ENCODE peak calls at places on chromosomes 5 and 9, in nine cellular contexts. O, W, E, M, I, J, G, U and L are unnamed samples.

GRCh38 chr5:80712914-80713313 is 58.1 kb upstream of the DHFR start:
- DNase-seq in O (no peak), W (no peak), E (peak; percentile 13), M (no peak), I (no peak), J (no peak), G (no peak), U (no peak), L (no peak)

GRCh38 chr5:128842241-128842640 is 123.0 kb upstream of the SLC27A6 start:
- DNase-seq in O (no peak), W (no peak), E (no peak), M (no peak), I (no peak), J (no peak), G (no peak), U (no peak), L (no peak)

GRCh38 chr9:124349675-124350484 is 65.4 kb downstream of the PSMB7 start:
- DNase-seq in O (no peak), W (peak; percentile 30), E (no peak), M (no peak), I (no peak), J (no peak), G (no peak), U (no peak), L (no peak)

GRCh38 chr5:176547811-176548210 is 1.3 kb upstream of the CDHR2 start:
- DNase-seq in O (peak; percentile 83), W (no peak), E (no peak), M (no peak), I (no peak), J (peak; percentile 80), G (no peak), U (no peak), L (no peak)

GRCh38 chr5:97009212-97009898 is 73.5 kb downstream of the LNPEP start:
- DNase-seq in O (no peak), W (no peak), E (no peak), M (no peak), I (no peak), J (no peak), G (no peak), U (peak; percentile 26), L (no peak)

GRCh38 chr9:105890046-105890822 is 195.9 kb downstream of the TMEM38B start:
- DNase-seq in O (no peak), W (no peak), E (peak; percentile 54), M (no peak), I (no peak), J (no peak), G (no peak), U (no peak), L (no peak)

GRCh38 chr9:76621011-76621410 is 143.2 kb upstream of the PCA3 start:
- DNase-seq in O (no peak), W (no peak), E (no peak), M (no peak), I (no peak), J (no peak), G (no peak), U (no peak), L (no peak)

GRCh38 chr5:3833566-3833965 is 237.9 kb downstream of the IRX1 start:
- DNase-seq in O (no peak), W (no peak), E (no peak), M (no peak), I (no peak), J (no peak), G (no peak), U (no peak), L (no peak)

GRCh38 chr9:16591092-16591491 is 279.4 kb downstream of the BNC2 start:
- DNase-seq in O (no peak), W (no peak), E (no peak), M (no peak), I (no peak), J (no peak), G (no peak), U (no peak), L (no peak)

GRCh38 chr5:145975001-145975360 is 38.6 kb downstream of the SH3RF2 start:
- DNase-seq in O (no peak), W (no peak), E (no peak), M (peak; percentile 13), I (no peak), J (no peak), G (no peak), U (no peak), L (no peak)

GRCh38 chr9:105858877-105859276 is 164.5 kb downstream of the TMEM38B start:
- DNase-seq in O (no peak), W (no peak), E (no peak), M (no peak), I (no peak), J (no peak), G (no peak), U (no peak), L (no peak)

GRCh38 chr5:73626814-73627313 is 868 bp downstream of the ARHGEF28 start:
- DNase-seq in O (no peak), W (peak; percentile 37), E (no peak), M (no peak), I (no peak), J (no peak), G (no peak), U (no peak), L (no peak)
- H3K4me3 ChIP-seq in O (peak overlapping the region; percentile 67), W (peak overlapping the region; percentile 64), E (peak overlapping the region; percentile 75), M (peak overlapping the region; percentile 96), I (peak overlapping the region; percentile 57), J (no peak overlapping the region), G (peak overlapping the region; percentile 93), U (no peak overlapping the region), L (peak overlapping the region; percentile 80)

GRCh38 chr5:64592942-64593341 is 87.1 kb downstream of the RGS7BP start:
- DNase-seq in O (no peak), W (no peak), E (no peak), M (no peak), I (no peak), J (no peak), G (no peak), U (no peak), L (no peak)

GRCh38 chr5:64599226-64599625 is 91.1 kb upstream of the SHISAL2B start:
- DNase-seq in O (no peak), W (no peak), E (no peak), M (no peak), I (no peak), J (no peak), G (no peak), U (no peak), L (no peak)

GRCh38 chr5:64595519-64595855 is 89.7 kb downstream of the RGS7BP start:
- DNase-seq in O (no peak), W (no peak), E (no peak), M (no peak), I (no peak), J (no peak), G (no peak), U (no peak), L (no peak)

GRCh38 chr5:64594025-64594424 is 88.2 kb downstream of the RGS7BP start:
- DNase-seq in O (no peak), W (no peak), E (no peak), M (no peak), I (no peak), J (no peak), G (no peak), U (no peak), L (no peak)

GRCh38 chr5:64594601-64595518 is 89.0 kb downstream of the RGS7BP start:
- DNase-seq in O (no peak), W (peak; percentile 39), E (no peak), M (peak; percentile 13), I (no peak), J (no peak), G (peak; percentile 27), U (no peak), L (peak; percentile 75)
- H3K4me3 ChIP-seq in O (no peak overlapping the region), W (no peak overlapping the region), E (no peak overlapping the region), M (no peak overlapping the region), I (no peak overlapping the region), J (no peak overlapping the region), G (no peak overlapping the region), U (no peak overlapping the region), L (no peak overlapping the region)

DNA sequence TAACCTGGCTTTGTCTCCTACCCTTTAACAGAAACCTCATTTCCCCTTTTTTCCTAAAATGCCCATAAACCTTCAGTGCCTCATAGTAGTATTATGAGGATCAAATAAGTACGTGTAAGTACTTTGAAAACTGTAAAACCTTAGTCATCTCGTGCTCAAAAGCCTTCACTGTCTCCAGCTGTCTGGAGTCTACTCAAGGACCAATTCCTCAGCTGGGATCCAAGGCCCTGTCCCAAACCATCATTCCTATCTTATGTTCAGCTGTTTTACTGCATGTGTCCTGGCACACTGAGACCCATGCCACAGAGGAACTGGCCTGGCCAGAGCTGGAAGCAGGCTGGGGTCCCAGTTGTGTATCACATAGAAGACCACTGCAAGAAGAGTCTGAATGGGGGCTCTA is 15.9 kb downstream of the ADAMTSL1 start:
- DNase-seq in O (no peak), W (no peak), E (peak; percentile 74), M (no peak), I (no peak), J (no peak), G (no peak), U (no peak), L (no peak)
- H3K4me3 ChIP-seq in O (no peak overlapping the region), W (no peak overlapping the region), E (no peak overlapping the region), M (no peak overlapping the region), I (no peak overlapping the region), J (no peak overlapping the region), G (no peak overlapping the region), U (no peak overlapping the region), L (no peak overlapping the region)

GRCh38 chr5:34043099-34043876 is at the start of gene C1QTNF3:
- DNase-seq in O (no peak), W (peak; percentile 40), E (peak; percentile 45), M (no peak), I (no peak), J (no peak), G (no peak), U (no peak), L (no peak)

GRCh38 chr5:34039398-34040157 is 3.4 kb downstream of the C1QTNF3 start:
- DNase-seq in O (no peak), W (no peak), E (no peak), M (no peak), I (no peak), J (no peak), G (no peak), U (no peak), L (no peak)

GRCh38 chr5:34042302-34042701 is 711 bp downstream of the C1QTNF3 start:
- DNase-seq in O (no peak), W (no peak), E (no peak), M (peak; percentile 47), I (no peak), J (no peak), G (no peak), U (no peak), L (no peak)

GRCh38 chr5:34040411-34040810 is 2.6 kb downstream of the C1QTNF3 start:
- DNase-seq in O (no peak), W (no peak), E (no peak), M (no peak), I (no peak), J (no peak), G (no peak), U (no peak), L (no peak)

DNA sequence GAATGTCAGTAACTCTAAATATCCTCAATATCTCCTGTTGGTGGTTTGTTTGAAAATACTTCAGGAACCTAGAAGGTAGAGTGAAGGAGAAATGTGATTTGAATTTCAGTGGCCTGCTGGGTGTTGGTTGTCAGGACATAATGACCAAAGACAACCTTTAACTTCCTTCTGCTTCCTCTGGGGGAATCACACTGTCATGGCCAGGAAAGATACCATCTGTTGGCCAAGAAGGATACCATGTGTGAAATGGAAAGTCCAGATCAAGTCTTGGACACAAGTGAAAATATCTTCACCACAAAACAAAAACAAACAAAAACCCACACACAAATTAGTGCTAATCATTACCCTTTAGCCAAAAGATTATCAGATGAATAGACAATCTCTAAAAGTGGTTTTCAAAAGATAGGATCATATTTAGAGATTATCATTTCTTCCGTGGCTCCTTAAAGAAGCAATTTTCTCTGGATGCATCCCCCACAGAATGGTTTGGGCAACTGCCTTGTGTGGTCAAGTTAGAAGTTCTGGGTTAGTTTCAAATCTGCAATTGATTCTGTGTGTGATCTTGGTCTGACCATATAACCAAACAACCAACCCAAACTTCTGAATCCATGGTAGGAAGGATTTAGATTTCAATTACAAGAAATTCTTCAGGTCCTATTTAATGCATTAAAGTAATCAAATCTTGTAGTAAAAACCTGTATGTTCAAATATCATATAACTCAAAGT is 1.6 kb downstream of the C1QTNF3 start:
- DNase-seq in O (no peak), W (no peak), E (no peak), M (no peak), I (no peak), J (no peak), G (no peak), U (no peak), L (no peak)
- H3K4me3 ChIP-seq in O (no peak overlapping the region), W (no peak overlapping the region), E (no peak overlapping the region), M (no peak overlapping the region), I (no peak overlapping the region), J (no peak overlapping the region), G (no peak overlapping the region), U (no peak overlapping the region), L (no peak overlapping the region)